ENCODE peak calls at places on chromosomes 3 and 15, in eight cellular contexts. Q is right lobe of liver; T is tibial nerve; P is upper lobe of right lung; F is sigmoid colon; N is lung; D is Peyer's patch; Z is CD8-positive, alpha-beta T cell. I is an unnamed sample.

GRCh38 chr3:104631254-104631653 is 735.5 kb upstream of the ALCAM start:
- DNase-seq in Q (no peak), D (no peak), T (no peak), N (no peak), P (no peak), Z (no peak), F (no peak), I (no peak)

GRCh38 chr3:11847607-11848006 is 922 bp upstream of the TAMM41 start:
- DNase-seq in D (no peak), P (no peak), Q (no peak), T (no peak), Z (no peak), N (no peak), F (no peak), I (no peak)

GRCh38 chr3:112519424-112520001 is 20.2 kb upstream of the BTLA start:
- DNase-seq in N (peak; percentile 33), Z (peak; percentile 27), P (no peak), T (peak; percentile 72), Q (no peak), D (no peak), F (no peak), I (no peak)

GRCh38 chr3:5787863-5788488 is 600.5 kb downstream of the EDEM1 start:
- DNase-seq in Z (no peak), P (no peak), T (peak; percentile 38), N (no peak), D (no peak), F (peak; percentile 63), Q (no peak), I (no peak)

GRCh38 chr3:122513386-122514122 is 1.2 kb downstream of the KPNA1 start:
- DNase-seq in P (no peak), D (no peak), T (no peak), N (no peak), Q (no peak), Z (no peak), F (no peak), I (no peak)

GRCh38 chr3:35965908-35966307 is 326.6 kb downstream of the ARPP21 start:
- DNase-seq in P (no peak), Q (no peak), D (no peak), F (no peak), T (peak; percentile 17), Z (no peak), N (no peak), I (no peak)

GRCh38 chr3:100993309-100993708 is at the start of gene ABI3BP:
- DNase-seq in T (peak; percentile 68), Z (no peak), F (peak; percentile 93), P (peak; percentile 70), D (peak; percentile 55), N (peak; percentile 60), Q (peak; percentile 54), I (no peak)

GRCh38 chr3:124793054-124793740 is 62.9 kb downstream of the UMPS start:
- DNase-seq in Z (no peak), Q (no peak), T (no peak), N (no peak), P (no peak), D (no peak), F (no peak), I (no peak)

GRCh38 chr3:17278006-17278405 is 393.3 kb downstream of the PLCL2 start:
- DNase-seq in Z (no peak), D (no peak), F (no peak), Q (no peak), T (no peak), N (no peak), P (no peak), I (no peak)

GRCh38 chr15:79373068-79373467 is 59.1 kb upstream of the MINAR1 start:
- DNase-seq in Q (no peak), D (no peak), T (no peak), F (no peak), P (no peak), Z (no peak), N (no peak), I (no peak)

GRCh38 chr15:87940763-87941162 is 315.8 kb downstream of the NTRK3 start:
- DNase-seq in F (no peak), T (no peak), Q (no peak), Z (no peak), P (no peak), N (no peak), D (no peak), I (no peak)

GRCh38 chr15:33008284-33009011 is 186.1 kb downstream of the FMN1 start:
- DNase-seq in D (no peak), P (no peak), F (peak; percentile 77), N (no peak), Q (no peak), T (no peak), Z (no peak), I (no peak)

GRCh38 chr3:170714151-170714550 is 128.3 kb upstream of the SLC7A14 start:
- DNase-seq in Z (no peak), N (no peak), P (no peak), D (no peak), Q (no peak), T (no peak), F (no peak), I (no peak)

GRCh38 chr3:126682046-126682445 is 22.0 kb upstream of the CHCHD6 start:
- DNase-seq in Z (no peak), Q (no peak), N (no peak), F (no peak), D (no peak), T (no peak), P (no peak), I (no peak)

GRCh38 chr3:147945968-147946519 is 536.9 kb downstream of the ZIC1 start:
- DNase-seq in T (peak; percentile 48), Z (no peak), F (peak; percentile 69), D (no peak), P (no peak), N (no peak), Q (no peak), I (no peak)

GRCh38 chr3:58093573-58094195 is 85.5 kb downstream of the FLNB start:
- DNase-seq in Q (no peak), N (no peak), F (peak; percentile 21), D (no peak), T (no peak), Z (no peak), P (no peak), I (no peak)

GRCh38 chr3:13107661-13108060 is 34.4 kb upstream of the IQSEC1 start:
- DNase-seq in T (no peak), D (peak; percentile 37), F (peak; percentile 55), P (peak; percentile 50), N (no peak), Z (no peak), Q (peak; percentile 46), I (no peak)
- TF ChIP-seq CTCF in T (no peak), D (no peak), F (no peak), P (no peak), N (no peak), Z (no peak), Q (no peak), I (no peak)

GRCh38 chr3:28800203-28800602 is 451.6 kb upstream of the AZI2 start:
- DNase-seq in Q (no peak), N (no peak), Z (no peak), P (no peak), F (no peak), T (no peak), D (no peak), I (no peak)

GRCh38 chr3:28799084-28799483 is 450.5 kb upstream of the AZI2 start:
- DNase-seq in D (no peak), T (no peak), Z (no peak), P (no peak), F (no peak), Q (no peak), N (no peak), I (no peak)
- TF ChIP-seq CTCF in D (no peak), T (no peak), Z (no peak), P (no peak), F (no peak), Q (no peak), N (no peak), I (no peak)

DNA sequence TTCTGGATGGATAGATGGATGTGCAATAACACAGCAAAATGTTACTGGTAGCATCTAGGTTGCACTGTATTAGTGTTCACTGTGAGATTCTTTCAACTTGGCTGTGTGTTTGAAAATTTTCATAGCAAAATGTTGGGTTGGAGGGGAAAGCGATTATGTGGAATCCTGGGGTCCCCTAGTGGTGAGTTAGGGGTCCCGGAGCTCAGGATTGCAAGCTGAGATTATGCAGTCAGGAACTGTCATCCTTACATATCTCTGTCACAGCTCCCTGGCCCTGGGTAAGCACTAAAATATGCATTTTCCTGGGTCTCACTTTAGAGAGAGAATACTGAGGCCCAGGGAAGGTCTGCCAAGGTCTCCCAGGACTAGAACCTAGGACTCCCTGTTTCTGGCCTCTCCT is 77.2 kb downstream of the CEMIP start:
- DNase-seq in N (no peak), F (no peak), D (no peak), T (no peak), Q (no peak), P (no peak), Z (no peak), I (no peak)
- TF ChIP-seq CTCF in N (no peak), F (no peak), D (no peak), T (no peak), Q (no peak), P (peak; percentile 27), Z (no peak), I (no peak)

DNA sequence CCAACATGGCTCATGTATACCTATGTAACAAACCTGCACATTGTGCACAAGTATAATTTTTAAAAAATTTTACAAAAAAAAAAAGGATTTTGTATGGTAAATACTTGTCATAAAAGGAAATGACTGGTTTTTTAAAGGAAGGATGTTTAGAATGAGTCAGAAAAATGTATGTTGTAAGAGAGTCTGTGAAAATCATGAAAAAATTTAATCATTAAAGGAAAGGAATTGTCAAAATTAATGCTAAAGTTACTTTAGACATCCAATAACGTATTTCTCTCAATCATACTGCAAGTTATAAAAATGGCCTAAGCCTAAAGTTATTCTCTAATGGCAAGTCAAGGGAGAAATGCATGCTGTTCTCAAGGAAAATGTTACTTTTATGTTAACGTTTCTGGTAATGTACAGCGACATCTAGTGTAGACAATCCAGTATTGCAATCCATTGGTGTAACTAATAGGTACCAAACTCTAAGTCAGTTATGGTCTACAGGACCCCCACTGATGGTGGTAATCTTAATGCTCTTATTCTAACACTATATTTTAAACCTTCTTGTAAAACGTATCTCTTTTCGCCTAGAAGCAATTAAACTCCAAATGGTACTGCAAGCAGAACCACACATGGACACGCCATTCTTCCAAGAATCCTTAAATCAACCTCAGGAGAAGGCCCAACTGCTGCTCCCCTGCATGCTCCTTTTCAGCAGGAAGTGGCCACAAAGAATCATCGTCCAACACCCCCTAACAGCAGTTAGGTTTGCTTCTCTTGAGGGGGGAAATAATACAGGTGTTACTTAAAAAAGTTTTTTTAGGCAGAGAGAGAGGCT is 35.3 kb downstream of the NCEH1 start:
- DNase-seq in N (no peak), P (no peak), D (no peak), Z (peak; percentile 12), T (peak; percentile 65), Q (no peak), F (no peak), I (no peak)
- TF ChIP-seq CTCF in N (peak; percentile 47), P (peak; percentile 85), D (peak; percentile 83), Z (peak; percentile 80), T (peak; percentile 56), Q (peak; percentile 87), F (peak; percentile 64), I (peak; percentile 66)

I was measured in activated B cell treated with CpG ODN at 0.5 μM for 24 hours.